ENCODE peak calls at places on chromosomes 5 and 9, in seven cellular contexts. I is transverse colon, C is prostate gland, E is adrenal gland, F is body of pancreas, U is breast epithelium, L is HCT116. S is an unnamed sample. For H3K9me3, the result is how much of the 10 kb centered on the place peaks cover.

GRCh38 chr5:132688536-132689409 is 15.0 kb downstream of the IL4 start:
- DNase-seq in L (no peak), E (no peak), C (no peak), F (no peak), I (no peak), U (no peak), S (no peak)

GRCh38 chr5:113663879-113664278 is 150.4 kb downstream of the YTHDC2 start:
- DNase-seq in C (no peak), E (peak), L (peak), I (peak), F (peak), U (no peak), S (no peak)

GRCh38 chr9:36575411-36575882 is 2.8 kb downstream of the MELK start:
- DNase-seq in E (no peak), F (no peak), L (no peak), I (no peak), U (no peak), C (no peak), S (no peak)

GRCh38 chr5:109533847-109534272 is 124.1 kb upstream of the PJA2 start:
- DNase-seq in E (no peak), F (no peak), U (no peak), C (no peak), I (no peak), L (no peak), S (no peak)

GRCh38 chr5:172820046-172820767 is 13.8 kb upstream of the ERGIC1 start:
- DNase-seq in E (peak), C (peak), U (peak), L (peak), F (peak), I (peak), S (peak)

GRCh38 chr9:92393686-92394085 is 10.7 kb downstream of the OGN start:
- DNase-seq in C (no peak), U (no peak), I (no peak), L (no peak), E (no peak), F (no peak), S (no peak)

GRCh38 chr5:115816226-115817042 is at the start of gene CDO1:
- DNase-seq in L (no peak), U (peak), C (no peak), F (peak), E (peak), I (peak), S (peak)

GRCh38 chr9:121743441-121744001 is 92.1 kb downstream of the DAB2IP start:
- DNase-seq in F (peak), C (peak), I (peak), L (peak), E (peak), U (peak), S (peak)

GRCh38 chr9:126614088-126614454 is 343 bp downstream of the LMX1B start:
- DNase-seq in C (no peak), F (no peak), L (no peak), E (no peak), I (no peak), U (no peak), S (no peak)

GRCh38 chr9:70285246-70285645 is 26.5 kb downstream of the SMC5 start:
- DNase-seq in C (no peak), F (no peak), U (no peak), I (no peak), E (no peak), L (no peak), S (no peak)

GRCh38 chr5:62326702-62327101 is 20.7 kb downstream of the KIF2A start:
- DNase-seq in C (no peak), U (no peak), E (no peak), L (no peak), F (no peak), I (no peak), S (no peak)

GRCh38 chr5:77632526-77633268 is 5.8 kb downstream of the OTP start:
- DNase-seq in I (no peak), F (no peak), C (no peak), U (no peak), E (no peak), L (no peak), S (no peak)

GRCh38 chr5:92559743-92560142 is 1021.3 kb downstream of the NR2F1-AS1 start:
- DNase-seq in L (peak), C (no peak), E (no peak), I (no peak), F (no peak), U (no peak), S (no peak)

GRCh38 chr5:2382776-2383677 is 368.4 kb downstream of the IRX2 start:
- DNase-seq in E (no peak), F (no peak), C (no peak), L (no peak), U (no peak), I (no peak), S (no peak)

GRCh38 chr5:26492835-26493459 is 545.4 kb downstream of the CDH9 start:
- DNase-seq in F (no peak), I (no peak), E (no peak), C (no peak), U (no peak), L (no peak), S (no peak)

GRCh38 chr9:6711403-6711802 is 46.4 kb upstream of the KDM4C start:
- DNase-seq in C (no peak), I (no peak), F (no peak), U (no peak), L (no peak), E (no peak), S (no peak)

GRCh38 chr9:87834357-87834756 is 48.3 kb upstream of the SPATA31E1 start:
- DNase-seq in L (peak), F (no peak), I (no peak), C (no peak), E (no peak), U (no peak), S (peak)

GRCh38 chr5:1648806-1649205 is 125.0 kb upstream of the LPCAT1 start:
- DNase-seq in I (no peak), L (no peak), C (no peak), E (no peak), U (no peak), F (no peak), S (no peak)

GRCh38 chr9:133050142-133050541 is 11.6 kb upstream of the CEL start:
- DNase-seq in L (no peak), C (no peak), U (no peak), F (peak), E (no peak), I (no peak), S (no peak)

GRCh38 chr9:137159105-137160053 is 10.5 kb downstream of the LRRC26 start:
- DNase-seq in C (no peak), U (no peak), E (no peak), F (no peak), I (no peak), L (no peak), S (no peak)

GRCh38 chr9:22975921-22976320 is 529.3 kb downstream of the DMRTA1 start:
- DNase-seq in L (no peak), U (no peak), C (no peak), F (no peak), I (no peak), E (no peak), S (no peak)

GRCh38 chr9:136264046-136264802 is 18.6 kb upstream of the QSOX2 start:
- DNase-seq in E (no peak), C (no peak), U (no peak), I (no peak), L (no peak), F (no peak), S (no peak)

GRCh38 chr9:93012998-93013855 is 45.3 kb upstream of the SUSD3 start:
- DNase-seq in F (no peak), L (no peak), E (peak), I (no peak), U (no peak), C (no peak), S (peak)

GRCh38 chr9:81588148-81588874 is 101.0 kb downstream of the TLE1 start:
- DNase-seq in I (peak), C (peak), E (peak), F (peak), U (no peak), L (no peak), S (no peak)

GRCh38 chr9:71767421-71768321 is 642 bp downstream of the CEMIP2 start:
- DNase-seq in F (peak), U (peak), I (peak), L (no peak), E (peak), C (no peak), S (peak)

GRCh38 chr9:106287108-106287631 is 575.8 kb upstream of the ZNF462 start:
- DNase-seq in C (no peak), U (no peak), L (no peak), F (no peak), I (no peak), E (peak), S (no peak)

GRCh38 chr9:135758870-135759269 is 56.9 kb downstream of the KCNT1 start:
- DNase-seq in F (no peak), E (no peak), L (no peak), U (no peak), I (no peak), C (no peak), S (no peak)

GRCh38 chr9:131258186-131258585 is 18.1 kb downstream of the FAM78A start:
- DNase-seq in L (no peak), F (no peak), E (no peak), I (no peak), U (no peak), C (no peak), S (no peak)

GRCh38 chr9:92969516-92970466 is 22.5 kb downstream of the FGD3 start:
- DNase-seq in I (no peak), C (no peak), F (no peak), E (no peak), U (peak), L (no peak), S (no peak)

GRCh38 chr5:132315529-132316067 is 21.4 kb downstream of the SLC22A4 start:
- DNase-seq in U (no peak), I (no peak), L (no peak), E (no peak), C (no peak), F (no peak), S (no peak)

GRCh38 chr9:84153885-84154284 is 173.3 kb downstream of the RMI1 start:
- DNase-seq in L (no peak), C (no peak), F (no peak), U (no peak), I (no peak), E (no peak), S (no peak)

GRCh38 chr9:134053401-134053871 is 14.4 kb downstream of the BRD3 start:
- DNase-seq in U (no peak), F (no peak), I (no peak), E (no peak), C (no peak), L (no peak), S (no peak)

GRCh38 chr9:34267660-34268059 is 61.4 kb downstream of the KIF24 start:
- DNase-seq in C (no peak), I (no peak), E (no peak), L (no peak), F (no peak), U (no peak), S (no peak)

GRCh38 chr5:40781843-40782409 is 16.2 kb downstream of the PRKAA1 start:
- DNase-seq in I (no peak), F (peak), E (no peak), U (no peak), L (no peak), C (no peak), S (no peak)

GRCh38 chr9:134356496-134357470 is 30.5 kb downstream of the RXRA start:
- DNase-seq in E (no peak), C (peak), L (no peak), U (peak), F (peak), I (peak), S (no peak)

GRCh38 chr9:97363661-97364299 is 48.1 kb upstream of the TDRD7 start:
- DNase-seq in U (no peak), E (no peak), F (no peak), I (no peak), L (no peak), C (no peak), S (no peak)

GRCh38 chr5:90558344-90559192 is at the start of gene ADGRV1:
- DNase-seq in U (peak), F (peak), C (peak), L (peak), E (peak), I (peak), S (peak)

GRCh38 chr5:93611900-93612898 is 29.2 kb downstream of the NR2F1 start:
- DNase-seq in F (no peak), E (no peak), L (no peak), I (no peak), C (no peak), U (no peak), S (no peak)

GRCh38 chr5:102845041-102845440 is 89.9 kb downstream of the PAM start:
- DNase-seq in F (no peak), U (no peak), C (no peak), E (no peak), I (no peak), L (no peak), S (no peak)

GRCh38 chr5:72108200-72109050 is 1.1 kb downstream of the MAP1B start:
- DNase-seq in C (peak), I (peak), F (peak), E (peak), L (no peak), U (peak), S (peak)

DNA sequence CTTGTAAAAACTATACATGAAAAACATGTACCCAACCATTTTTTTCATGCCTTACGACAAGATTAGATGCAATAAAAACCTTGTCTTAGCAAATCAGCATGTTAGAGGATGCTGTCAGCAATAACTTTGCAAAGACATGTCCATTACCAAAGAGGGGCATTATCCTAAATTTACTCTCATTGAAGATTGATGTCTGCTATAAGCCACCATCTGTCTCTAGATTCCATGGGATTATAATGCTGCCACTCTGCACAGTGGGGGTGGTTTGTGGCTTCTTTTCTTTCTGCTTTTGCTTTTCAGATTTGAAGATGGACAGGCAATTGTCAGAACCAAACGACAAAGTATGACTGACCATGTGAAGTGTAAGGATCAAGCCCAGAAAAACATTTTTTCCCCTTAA is 724.1 kb upstream of the ZNF608 start:
- DNase-seq in U (no peak), C (no peak), I (no peak), E (no peak), F (no peak), L (no peak), S (no peak)
- H3K9me3 ChIP-seq in U (under half), C (under half), I (under half), E (under half), F (under half), L (under half), S (under half)

DNA sequence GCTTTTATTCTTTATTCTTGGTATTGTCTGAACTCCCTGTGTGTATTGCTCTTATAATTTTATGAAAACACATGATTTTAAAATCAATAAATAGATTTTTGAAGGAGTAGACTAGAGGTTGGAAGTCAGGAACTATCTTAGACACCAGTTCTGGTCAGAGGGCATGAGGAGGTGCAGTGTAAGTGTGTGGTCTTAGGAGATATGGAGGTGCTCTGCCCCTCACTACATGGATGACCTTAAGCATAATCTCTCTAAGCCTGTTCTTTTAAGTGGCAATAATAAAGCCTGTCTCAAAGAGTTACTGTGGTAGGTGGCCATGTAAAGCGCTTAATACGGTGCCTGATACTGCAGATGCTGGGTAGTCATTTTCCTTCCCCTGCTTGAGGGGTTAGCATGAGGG is 34.0 kb downstream of the RPS23 start:
- DNase-seq in C (no peak), L (no peak), E (no peak), I (no peak), F (no peak), U (no peak), S (no peak)
- TF ChIP-seq POLR2A in C (no peak), L (no peak), E (no peak), I (no peak), F (no peak), U (no peak), S (no peak)

GRCh38 chr9:69086769-69087168 is 51.2 kb downstream of the FXN start:
- DNase-seq in I (no peak), L (no peak), F (no peak), C (no peak), U (no peak), E (no peak), S (no peak)

GRCh38 chr9:69085523-69086283 is 50.2 kb downstream of the FXN start:
- DNase-seq in E (no peak), L (no peak), F (peak), U (no peak), I (no peak), C (no peak), S (no peak)

GRCh38 chr9:69086312-69086711 is 50.8 kb downstream of the FXN start:
- DNase-seq in U (no peak), I (no peak), F (no peak), L (no peak), C (no peak), E (no peak), S (no peak)

GRCh38 chr9:69081261-69081660 is 45.7 kb downstream of the FXN start:
- DNase-seq in I (no peak), L (no peak), F (no peak), E (no peak), C (no peak), U (no peak), S (no peak)

DNA sequence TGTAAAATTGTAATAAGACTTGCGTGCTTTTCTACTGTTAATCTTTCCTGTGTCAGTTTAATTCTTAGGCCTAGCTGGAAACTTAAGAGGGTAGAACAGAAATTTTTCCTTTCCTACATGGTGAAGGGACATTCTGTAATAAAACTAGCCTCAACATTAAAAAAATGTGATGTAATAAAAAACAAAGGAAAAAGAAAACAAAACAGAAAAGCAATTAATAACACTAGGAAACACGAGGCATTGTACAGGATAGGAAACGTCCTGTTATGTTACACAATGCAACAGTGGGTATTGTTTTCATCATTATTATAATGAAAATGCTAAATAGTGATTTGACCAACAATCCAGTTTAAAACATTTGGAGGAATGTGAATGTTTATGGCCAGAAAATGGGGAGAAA is 47.8 kb downstream of the FXN start:
- DNase-seq in E (no peak), L (no peak), U (no peak), F (no peak), I (no peak), C (no peak), S (no peak)
- H3K9me3 ChIP-seq in E (under half), L (under half), U (under half), F (under half), I (under half), C (under half), S (under half)

GRCh38 chr9:124810513-124811355 is 33.8 kb downstream of the OLFML2A start:
- DNase-seq in C (no peak), I (no peak), E (no peak), L (peak), U (no peak), F (no peak), S (no peak)
- TF ChIP-seq POLR2A in C (no peak), I (no peak), E (no peak), L (no peak), U (no peak), F (no peak), S (no peak)

GRCh38 chr5:85488295-85488694 is 1103.6 kb upstream of the EDIL3 start:
- DNase-seq in C (no peak), F (no peak), I (no peak), U (no peak), E (no peak), L (no peak), S (no peak)

GRCh38 chr5:85479849-85480248 is 1095.2 kb upstream of the EDIL3 start:
- DNase-seq in I (no peak), F (no peak), U (no peak), L (no peak), C (no peak), E (no peak), S (no peak)

GRCh38 chr5:85484982-85485574 is 1100.4 kb upstream of the EDIL3 start:
- DNase-seq in I (no peak), C (no peak), E (no peak), L (peak), U (no peak), F (no peak), S (no peak)
- H3K9me3 ChIP-seq in I (under half), C (under half), E (under half), L (under half), U (under half), F (under half), S (under half)

S was measured in Peyer's patch.